ENCODE peak calls at places on chromosomes 5 and 9, in seven cellular contexts. Z is AG09319, A is uterus, M is GM20000, G is heart left ventricle, N is PC-3, X is spleen. I is an unnamed sample.

GRCh38 chr9:136377351-136378170 is 4.1 kb upstream of the CARD9 start:
- DNase-seq in A (no peak), Z (no peak), M (no peak), X (no peak), G (no peak), N (no peak), I (no peak)

GRCh38 chr9:120792898-120793765 is at the start of gene FBXW2:
- DNase-seq in G (peak; percentile 95), X (peak; percentile 97), Z (peak; percentile 64), A (peak; percentile 89), N (peak; percentile 85), M (peak; percentile 93), I (peak; percentile 86)

GRCh38 chr5:122311888-122312669 is at the start of gene SNCAIP:
- DNase-seq in G (peak; percentile 54), Z (no peak), X (peak; percentile 80), A (peak; percentile 57), M (peak; percentile 65), N (peak; percentile 5), I (no peak)

GRCh38 chr5:176542596-176543427 is 5.6 kb upstream of the RNF44 start:
- DNase-seq in X (peak; percentile 92), Z (no peak), M (peak; percentile 85), N (peak; percentile 58), G (no peak), A (no peak), I (no peak)

GRCh38 chr5:133926489-133926878 is 41.9 kb downstream of the C5orf15 start:
- DNase-seq in A (no peak), Z (no peak), M (no peak), N (no peak), G (no peak), X (no peak), I (no peak)

GRCh38 chr9:120505186-120505585 is 74.8 kb downstream of the CDK5RAP2 start:
- DNase-seq in M (no peak), N (no peak), G (no peak), Z (no peak), A (no peak), X (no peak), I (no peak)

GRCh38 chr5:13659391-13659790 is 285.1 kb downstream of the DNAH5 start:
- DNase-seq in N (peak; percentile 22), X (no peak), M (no peak), G (no peak), Z (no peak), A (no peak), I (no peak)

GRCh38 chr5:73433982-73434342 is 14.6 kb downstream of the FOXD1 start:
- DNase-seq in X (no peak), G (no peak), Z (peak; percentile 43), A (no peak), M (no peak), N (no peak), I (no peak)

GRCh38 chr5:168865973-168866372 is 286.8 kb upstream of the PANK3 start:
- DNase-seq in Z (peak; percentile 14), G (no peak), X (no peak), N (no peak), M (no peak), A (no peak), I (no peak)

GRCh38 chr5:154513669-154514084 is 35.6 kb upstream of the HAND1 start:
- DNase-seq in Z (no peak), G (no peak), A (no peak), N (no peak), X (no peak), M (no peak), I (no peak)

GRCh38 chr5:150155258-150156032 is at the start of gene PDGFRB:
- DNase-seq in A (peak; percentile 94), M (peak; percentile 78), N (no peak), X (peak; percentile 90), G (peak; percentile 89), Z (peak; percentile 93), I (no peak)

GRCh38 chr5:137564475-137564961 is 65.4 kb upstream of the SPOCK1 start:
- DNase-seq in X (no peak), G (no peak), A (no peak), Z (no peak), M (no peak), N (no peak), I (no peak)

GRCh38 chr5:148623741-148624140 is 30.6 kb downstream of the HTR4 start:
- DNase-seq in N (peak; percentile 92), Z (no peak), G (no peak), X (no peak), M (no peak), A (no peak), I (no peak)

GRCh38 chr5:68134033-68134668 is 81.4 kb upstream of the PIK3R1 start:
- DNase-seq in M (no peak), N (no peak), A (no peak), Z (no peak), X (no peak), G (no peak), I (no peak)

GRCh38 chr9:33498387-33498786 is 24.7 kb upstream of the NOL6 start:
- DNase-seq in Z (no peak), G (no peak), X (no peak), A (no peak), M (no peak), N (peak; percentile 41), I (no peak)

GRCh38 chr5:133496631-133497030 is 115.7 kb downstream of the FSTL4 start:
- DNase-seq in A (no peak), X (no peak), Z (no peak), M (no peak), G (no peak), N (no peak), I (no peak)

GRCh38 chr9:38436708-38437107 is 12.5 kb upstream of the IGFBPL1 start:
- DNase-seq in M (no peak), X (no peak), Z (no peak), A (no peak), N (no peak), G (no peak), I (no peak)
- TF ChIP-seq CTCF in M (no peak), X (no peak), Z (no peak), A (no peak), N (no peak), G (no peak), I (no peak)

GRCh38 chr5:72288923-72289322 is 31.1 kb downstream of the MRPS27 start:
- DNase-seq in G (peak; percentile 24), Z (no peak), A (no peak), N (no peak), X (no peak), M (no peak), I (no peak)
- TF ChIP-seq CTCF in G (no peak), Z (no peak), A (no peak), N (no peak), X (no peak), M (no peak), I (no peak)

DNA sequence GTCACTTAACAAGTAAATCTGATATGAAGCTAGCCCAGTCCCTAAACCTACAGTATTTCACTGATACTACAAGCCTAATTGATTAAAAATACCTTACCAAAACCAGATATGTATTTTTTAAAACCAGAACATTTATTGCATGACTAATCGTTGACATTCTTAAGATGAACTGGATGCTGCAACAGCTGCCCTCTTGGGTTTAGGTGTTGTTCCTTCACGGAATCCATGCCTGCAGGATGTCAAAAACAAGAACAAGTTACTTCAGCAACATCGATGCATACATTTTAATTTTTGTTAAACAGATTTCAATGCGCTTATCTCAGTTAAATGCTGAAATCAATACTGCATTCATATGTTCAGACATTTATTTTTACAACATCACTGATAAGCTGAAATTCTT is 2.7 kb downstream of the RPL37 start:
- DNase-seq in A (no peak), M (no peak), Z (no peak), X (no peak), N (peak; percentile 39), G (no peak), I (no peak)
- TF ChIP-seq CTCF in A (no peak), M (no peak), Z (no peak), X (no peak), N (no peak), G (no peak), I (no peak)

DNA sequence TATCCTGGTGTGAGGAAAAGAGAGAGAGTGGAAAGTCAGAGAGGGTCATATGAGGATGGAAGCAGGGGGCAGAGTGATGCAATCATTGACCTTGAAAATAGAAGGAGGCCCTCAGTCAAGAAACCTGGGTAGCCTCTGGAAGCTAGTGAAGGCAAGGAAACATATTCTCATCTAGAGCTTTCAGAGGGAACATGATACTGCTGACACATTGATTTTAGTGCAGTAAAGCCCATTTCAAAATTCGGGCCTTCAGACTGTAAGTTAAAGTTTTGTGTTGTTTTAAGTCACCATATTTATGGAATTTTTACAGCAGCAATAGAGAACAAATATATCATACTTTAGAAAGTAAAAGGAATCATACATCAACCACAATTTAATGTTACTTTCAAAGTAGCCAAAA is 87.0 kb downstream of the ADAMTS19 start:
- DNase-seq in Z (no peak), X (no peak), A (no peak), M (no peak), G (no peak), N (no peak), I (no peak)
- TF ChIP-seq CTCF in Z (no peak), X (no peak), A (no peak), M (no peak), G (no peak), N (no peak), I (no peak)

DNA sequence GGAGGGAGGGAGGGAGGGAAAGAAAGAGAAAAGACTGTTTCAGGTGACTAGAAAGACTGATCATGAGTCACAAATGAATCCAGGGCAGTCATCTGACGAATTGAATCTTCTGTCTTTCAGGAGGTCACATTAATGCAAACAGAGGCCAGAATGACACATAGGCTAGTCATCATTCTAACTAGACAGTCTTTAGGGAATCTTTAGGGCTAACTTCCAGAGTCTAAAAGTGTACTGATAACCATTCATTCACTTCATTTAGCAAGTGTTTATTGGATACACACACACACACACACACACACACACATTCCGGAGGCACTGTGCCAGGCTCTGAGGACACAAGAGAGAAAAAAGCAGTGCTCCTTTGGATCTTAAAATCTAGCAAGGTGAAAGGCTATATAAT is 156.7 kb downstream of the EBF1 start:
- DNase-seq in X (no peak), N (peak; percentile 91), A (peak; percentile 34), M (peak; percentile 23), G (no peak), Z (peak; percentile 30), I (no peak)
- TF ChIP-seq CTCF in X (no peak), N (no peak), A (no peak), M (no peak), G (no peak), Z (no peak), I (no peak)

DNA sequence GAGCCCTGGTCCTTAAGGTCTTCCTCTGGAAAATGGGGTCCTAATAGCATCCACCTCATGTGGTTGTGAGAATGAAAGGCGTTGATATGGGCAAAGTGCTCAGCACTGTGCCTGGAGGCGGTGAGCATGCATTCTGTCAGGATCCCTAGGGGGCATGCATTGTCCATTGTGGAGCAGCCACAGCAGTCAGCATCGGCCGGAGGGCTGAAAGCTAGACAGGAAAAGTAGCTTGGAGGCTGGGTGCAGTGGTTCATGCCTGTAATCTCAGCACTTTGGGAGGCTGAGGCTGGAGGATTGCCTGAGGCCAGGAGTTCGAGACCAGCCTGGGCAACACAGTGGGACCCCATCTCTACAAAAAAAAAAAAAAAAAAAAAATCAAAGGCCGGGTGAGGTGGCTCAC is 122.2 kb downstream of the LHX2 start:
- DNase-seq in G (peak; percentile 36), A (no peak), Z (no peak), N (peak; percentile 46), X (no peak), M (peak; percentile 24), I (peak; percentile 68)
- TF ChIP-seq CTCF in G (peak; percentile 30), A (no peak), Z (peak; percentile 20), N (peak; percentile 39), X (peak; percentile 58), M (peak; percentile 41), I (peak; percentile 51)

GRCh38 chr9:137458194-137459146 is 664 bp downstream of the NSMF start:
- DNase-seq in M (no peak), X (peak; percentile 82), A (peak; percentile 45), N (no peak), Z (no peak), G (peak; percentile 40), I (peak; percentile 46)
- TF ChIP-seq CTCF in M (no peak), X (no peak), A (no peak), N (no peak), Z (no peak), G (no peak), I (no peak)

GRCh38 chr5:40221796-40222195 is 457.9 kb upstream of the PTGER4 start:
- DNase-seq in N (peak; percentile 93), Z (no peak), G (no peak), X (no peak), M (no peak), A (no peak), I (no peak)
- TF ChIP-seq CTCF in N (no peak), Z (no peak), G (no peak), X (no peak), M (no peak), A (no peak), I (no peak)

I was measured in CD14-positive monocyte.